ENCODE peak calls at places on chromosomes 2 and 18, in eight cellular contexts. One of them, this sample, is unnamed.

GRCh38 chr2:75516378-75517122 is 44.2 kb downstream of the EVA1A start:
- DNase-seq in PC-9: no peak
- DNase-seq in osteocyte: peak; percentile 30
- DNase-seq in WTC11: no peak
- DNase-seq in body of pancreas: peak; percentile 67
- DNase-seq in B cell: no peak
- DNase-seq in cardiac fibroblast: no peak
- DNase-seq in kidney epithelial cell: no peak
- DNase-seq in this sample: no peak

GRCh38 chr2:215536476-215536875 is 100.6 kb upstream of the FN1 start:
- DNase-seq in PC-9: peak; percentile 29
- DNase-seq in osteocyte: no peak
- DNase-seq in WTC11: no peak
- DNase-seq in body of pancreas: no peak
- DNase-seq in B cell: no peak
- DNase-seq in cardiac fibroblast: peak; percentile 92
- DNase-seq in kidney epithelial cell: no peak
- DNase-seq in this sample: peak; percentile 41

GRCh38 chr2:176818653-176819052 is 393.9 kb upstream of the HNRNPA3 start:
- DNase-seq in PC-9: no peak
- DNase-seq in osteocyte: no peak
- DNase-seq in WTC11: no peak
- DNase-seq in body of pancreas: no peak
- DNase-seq in B cell: no peak
- DNase-seq in cardiac fibroblast: no peak
- DNase-seq in kidney epithelial cell: no peak
- DNase-seq in this sample: no peak

GRCh38 chr2:24015562-24016375 is 5.9 kb downstream of the MFSD2B start:
- DNase-seq in PC-9: peak; percentile 99
- DNase-seq in osteocyte: no peak
- DNase-seq in WTC11: no peak
- DNase-seq in body of pancreas: no peak
- DNase-seq in B cell: no peak
- DNase-seq in cardiac fibroblast: peak; percentile 96
- DNase-seq in kidney epithelial cell: peak; percentile 43
- DNase-seq in this sample: peak; percentile 88

GRCh38 chr2:218216336-218216673 is 684 bp upstream of the ARPC2 start:
- DNase-seq in PC-9: no peak
- DNase-seq in osteocyte: no peak
- DNase-seq in WTC11: no peak
- DNase-seq in body of pancreas: peak; percentile 14
- DNase-seq in B cell: no peak
- DNase-seq in cardiac fibroblast: no peak
- DNase-seq in kidney epithelial cell: no peak
- DNase-seq in this sample: no peak

GRCh38 chr2:209239585-209239938 is 184.3 kb upstream of the MAP2 start:
- DNase-seq in PC-9: no peak
- DNase-seq in osteocyte: no peak
- DNase-seq in WTC11: no peak
- DNase-seq in body of pancreas: peak; percentile 71
- DNase-seq in B cell: no peak
- DNase-seq in cardiac fibroblast: no peak
- DNase-seq in kidney epithelial cell: no peak
- DNase-seq in this sample: no peak

GRCh38 chr2:74297950-74298349 is 45.3 kb downstream of the SLC4A5 start:
- DNase-seq in PC-9: no peak
- DNase-seq in osteocyte: no peak
- DNase-seq in WTC11: no peak
- DNase-seq in body of pancreas: no peak
- DNase-seq in B cell: no peak
- DNase-seq in cardiac fibroblast: no peak
- DNase-seq in kidney epithelial cell: no peak
- DNase-seq in this sample: no peak

GRCh38 chr18:24770625-24771024 is 310.2 kb downstream of the HRH4 start:
- DNase-seq in PC-9: no peak
- DNase-seq in osteocyte: no peak
- DNase-seq in WTC11: no peak
- DNase-seq in body of pancreas: no peak
- DNase-seq in B cell: no peak
- DNase-seq in cardiac fibroblast: no peak
- DNase-seq in kidney epithelial cell: no peak
- DNase-seq in this sample: no peak

GRCh38 chr2:1546023-1546591 is 132.8 kb downstream of the TPO start:
- DNase-seq in PC-9: no peak
- DNase-seq in osteocyte: no peak
- DNase-seq in WTC11: peak; percentile 48
- DNase-seq in body of pancreas: peak; percentile 36
- DNase-seq in B cell: no peak
- DNase-seq in cardiac fibroblast: peak; percentile 75
- DNase-seq in kidney epithelial cell: no peak
- DNase-seq in this sample: peak; percentile 42

GRCh38 chr18:10076502-10077030 is 162.8 kb downstream of the VAPA start:
- DNase-seq in PC-9: peak; percentile 46
- DNase-seq in osteocyte: no peak
- DNase-seq in WTC11: no peak
- DNase-seq in body of pancreas: peak; percentile 59
- DNase-seq in B cell: no peak
- DNase-seq in cardiac fibroblast: no peak
- DNase-seq in kidney epithelial cell: no peak
- DNase-seq in this sample: no peak
- TF ChIP-seq CTCF in PC-9: no peak
- TF ChIP-seq CTCF in osteocyte: no peak
- TF ChIP-seq CTCF in WTC11: no peak
- TF ChIP-seq CTCF in body of pancreas: peak; percentile 24
- TF ChIP-seq CTCF in B cell: no peak
- TF ChIP-seq CTCF in cardiac fibroblast: no peak
- TF ChIP-seq CTCF in kidney epithelial cell: no peak
- TF ChIP-seq CTCF in this sample: peak; percentile 10

GRCh38 chr2:80091237-80091636 is 213.3 kb downstream of the LRRTM1 start:
- DNase-seq in PC-9: no peak
- DNase-seq in osteocyte: no peak
- DNase-seq in WTC11: no peak
- DNase-seq in body of pancreas: no peak
- DNase-seq in B cell: no peak
- DNase-seq in cardiac fibroblast: no peak
- DNase-seq in kidney epithelial cell: no peak
- DNase-seq in this sample: no peak

DNA sequence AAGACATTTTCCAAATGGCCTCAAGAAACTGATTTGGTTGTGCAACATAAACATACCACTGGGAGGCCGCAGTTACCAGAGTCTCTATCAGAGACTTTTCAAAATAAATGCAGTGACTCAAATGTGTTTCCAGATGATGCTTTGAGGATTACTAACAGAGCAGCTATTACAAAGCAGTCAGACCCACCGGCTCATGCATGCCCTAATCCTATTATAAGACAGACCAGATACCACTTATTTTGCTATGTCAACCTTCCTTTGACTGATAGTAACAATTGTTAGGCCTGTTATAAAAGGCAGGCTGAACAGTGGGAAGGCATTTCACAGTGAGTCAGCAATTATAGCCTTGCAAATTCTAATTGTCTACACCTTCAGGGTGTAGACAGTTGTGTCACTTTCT is 217.7 kb downstream of the LRRTM1 start:
- DNase-seq in PC-9: no peak
- DNase-seq in osteocyte: no peak
- DNase-seq in WTC11: no peak
- DNase-seq in body of pancreas: no peak
- DNase-seq in B cell: no peak
- DNase-seq in cardiac fibroblast: peak; percentile 52
- DNase-seq in kidney epithelial cell: no peak
- DNase-seq in this sample: peak; percentile 90
- TF ChIP-seq CTCF in PC-9: no peak
- TF ChIP-seq CTCF in osteocyte: no peak
- TF ChIP-seq CTCF in WTC11: no peak
- TF ChIP-seq CTCF in body of pancreas: no peak
- TF ChIP-seq CTCF in B cell: no peak
- TF ChIP-seq CTCF in cardiac fibroblast: no peak
- TF ChIP-seq CTCF in kidney epithelial cell: no peak
- TF ChIP-seq CTCF in this sample: peak; percentile 71

GRCh38 chr2:99403084-99403483 is 65.9 kb downstream of the EIF5B start:
- DNase-seq in PC-9: no peak
- DNase-seq in osteocyte: no peak
- DNase-seq in WTC11: no peak
- DNase-seq in body of pancreas: no peak
- DNase-seq in B cell: no peak
- DNase-seq in cardiac fibroblast: peak; percentile 27
- DNase-seq in kidney epithelial cell: no peak
- DNase-seq in this sample: peak; percentile 48

GRCh38 chr2:99404039-99404799 is 67.0 kb downstream of the EIF5B start:
- DNase-seq in PC-9: peak; percentile 65
- DNase-seq in osteocyte: no peak
- DNase-seq in WTC11: peak; percentile 18
- DNase-seq in body of pancreas: no peak
- DNase-seq in B cell: no peak
- DNase-seq in cardiac fibroblast: no peak
- DNase-seq in kidney epithelial cell: no peak
- DNase-seq in this sample: no peak

GRCh38 chr2:99401841-99402240 is 64.7 kb downstream of the EIF5B start:
- DNase-seq in PC-9: no peak
- DNase-seq in osteocyte: no peak
- DNase-seq in WTC11: no peak
- DNase-seq in body of pancreas: no peak
- DNase-seq in B cell: no peak
- DNase-seq in cardiac fibroblast: no peak
- DNase-seq in kidney epithelial cell: no peak
- DNase-seq in this sample: no peak

GRCh38 chr2:99404800-99405669 is 67.8 kb downstream of the EIF5B start:
- DNase-seq in PC-9: no peak
- DNase-seq in osteocyte: no peak
- DNase-seq in WTC11: no peak
- DNase-seq in body of pancreas: no peak
- DNase-seq in B cell: no peak
- DNase-seq in cardiac fibroblast: no peak
- DNase-seq in kidney epithelial cell: no peak
- DNase-seq in this sample: no peak

GRCh38 chr2:99403524-99403923 is 66.3 kb downstream of the EIF5B start:
- DNase-seq in PC-9: no peak
- DNase-seq in osteocyte: no peak
- DNase-seq in WTC11: peak; percentile 19
- DNase-seq in body of pancreas: no peak
- DNase-seq in B cell: no peak
- DNase-seq in cardiac fibroblast: no peak
- DNase-seq in kidney epithelial cell: no peak
- DNase-seq in this sample: no peak
- TF ChIP-seq CTCF in PC-9: no peak
- TF ChIP-seq CTCF in osteocyte: no peak
- TF ChIP-seq CTCF in WTC11: no peak
- TF ChIP-seq CTCF in body of pancreas: no peak
- TF ChIP-seq CTCF in B cell: no peak
- TF ChIP-seq CTCF in cardiac fibroblast: no peak
- TF ChIP-seq CTCF in kidney epithelial cell: peak; percentile 30
- TF ChIP-seq CTCF in this sample: peak; percentile 36

GRCh38 chr2:10908195-10908594 is 3.5 kb upstream of the KCNF1 start:
- DNase-seq in PC-9: peak; percentile 32
- DNase-seq in osteocyte: no peak
- DNase-seq in WTC11: no peak
- DNase-seq in body of pancreas: no peak
- DNase-seq in B cell: no peak
- DNase-seq in cardiac fibroblast: no peak
- DNase-seq in kidney epithelial cell: no peak
- DNase-seq in this sample: no peak

GRCh38 chr2:10910625-10911024 is 1.1 kb upstream of the KCNF1 start:
- DNase-seq in PC-9: no peak
- DNase-seq in osteocyte: no peak
- DNase-seq in WTC11: no peak
- DNase-seq in body of pancreas: no peak
- DNase-seq in B cell: no peak
- DNase-seq in cardiac fibroblast: no peak
- DNase-seq in kidney epithelial cell: no peak
- DNase-seq in this sample: no peak

GRCh38 chr2:10911291-10912075 is at the start of gene KCNF1:
- DNase-seq in PC-9: peak; percentile 72
- DNase-seq in osteocyte: peak; percentile 86
- DNase-seq in WTC11: peak; percentile 62
- DNase-seq in body of pancreas: peak; percentile 55
- DNase-seq in B cell: no peak
- DNase-seq in cardiac fibroblast: peak; percentile 60
- DNase-seq in kidney epithelial cell: no peak
- DNase-seq in this sample: peak; percentile 57

GRCh38 chr2:10909996-10910341 is 1.8 kb upstream of the KCNF1 start:
- DNase-seq in PC-9: peak; percentile 29
- DNase-seq in osteocyte: no peak
- DNase-seq in WTC11: no peak
- DNase-seq in body of pancreas: no peak
- DNase-seq in B cell: no peak
- DNase-seq in cardiac fibroblast: no peak
- DNase-seq in kidney epithelial cell: no peak
- DNase-seq in this sample: no peak

DNA sequence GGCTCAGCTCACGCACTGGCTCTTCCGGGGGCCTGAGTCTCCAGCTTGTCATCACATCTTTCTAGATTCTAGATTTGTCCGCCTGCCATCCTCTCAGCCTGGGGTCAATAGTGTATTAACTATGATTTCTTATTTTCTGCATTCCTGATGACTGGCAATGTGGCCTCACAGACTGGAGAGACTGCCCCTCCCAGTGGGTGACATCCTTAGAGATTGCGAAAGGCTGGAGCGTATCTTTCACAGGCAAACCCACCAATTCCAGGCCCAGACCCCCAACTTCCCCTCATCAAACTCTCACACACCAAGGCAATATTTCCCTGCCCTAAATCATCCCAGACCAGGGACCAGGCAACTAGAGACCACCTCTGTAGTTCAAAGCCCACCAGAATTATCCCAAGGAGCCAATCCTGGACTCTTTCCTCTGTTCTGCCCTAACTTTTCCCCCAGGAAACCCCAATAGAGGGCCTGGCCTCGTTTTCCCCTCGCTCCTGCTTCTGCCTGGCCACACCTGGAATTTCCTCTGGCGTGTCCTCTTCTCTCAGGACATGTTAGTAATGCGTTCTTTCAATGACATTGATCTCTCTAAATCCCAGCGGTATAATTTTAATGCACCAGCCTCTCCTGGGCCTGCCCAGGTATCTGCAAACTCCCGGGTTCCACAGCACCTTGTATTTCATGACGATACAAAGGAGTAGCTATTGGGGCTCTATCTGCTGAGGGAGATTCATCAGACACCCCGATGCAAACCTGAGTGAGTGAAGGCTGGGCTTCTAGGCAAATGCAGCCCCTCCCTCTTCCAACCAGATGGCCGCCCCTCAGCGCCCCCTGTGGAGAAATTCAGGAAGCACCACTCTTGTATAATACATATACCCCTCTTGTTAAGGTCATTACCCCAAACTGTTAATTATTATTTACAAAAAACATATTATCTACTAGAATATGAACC is 2.4 kb upstream of the KCNF1 start:
- DNase-seq in PC-9: peak; percentile 30
- DNase-seq in osteocyte: no peak
- DNase-seq in WTC11: peak; percentile 81
- DNase-seq in body of pancreas: no peak
- DNase-seq in B cell: no peak
- DNase-seq in cardiac fibroblast: no peak
- DNase-seq in kidney epithelial cell: no peak
- DNase-seq in this sample: no peak
- TF ChIP-seq CTCF in PC-9: peak; percentile 76
- TF ChIP-seq CTCF in osteocyte: peak; percentile 52
- TF ChIP-seq CTCF in WTC11: peak; percentile 66
- TF ChIP-seq CTCF in body of pancreas: peak; percentile 17
- TF ChIP-seq CTCF in B cell: peak; percentile 19
- TF ChIP-seq CTCF in cardiac fibroblast: peak; percentile 48
- TF ChIP-seq CTCF in kidney epithelial cell: peak; percentile 58
- TF ChIP-seq CTCF in this sample: peak; percentile 76